ENCODE peak calls at places on chromosomes 11 and 22, in nine cellular contexts. J is cardiac muscle cell, M is psoas muscle, K is HCT116, X is heart left ventricle, Y is tibial nerve, I is AG04450, T is upper lobe of right lung, C is brain microvascular endothelial cell. W is an unnamed sample.

GRCh38 chr22:38305481-38306448 is 11.5 kb downstream of the CSNK1E start:
- DNase-seq in X (no peak), M (no peak), I (no peak), T (no peak), Y (no peak), J (peak), C (no peak), K (no peak), W (no peak)

GRCh38 chr22:37048133-37048532 is 3.4 kb upstream of the KCTD17 start:
- DNase-seq in C (no peak), T (no peak), Y (no peak), X (no peak), K (no peak), M (no peak), J (no peak), I (no peak), W (no peak)

GRCh38 chr11:120224872-120225371 is 14.1 kb downstream of the OAF start:
- DNase-seq in I (no peak), M (peak), X (peak), T (no peak), Y (no peak), J (peak), K (no peak), C (no peak), W (no peak)

GRCh38 chr11:75525433-75526191 is at the start of gene GDPD5:
- DNase-seq in X (peak), Y (peak), M (peak), J (peak), I (no peak), C (peak), K (peak), T (peak), W (peak)

GRCh38 chr11:64607381-64608259 is 16.6 kb downstream of the SLC22A12 start:
- DNase-seq in Y (no peak), I (no peak), J (peak), K (no peak), M (no peak), X (peak), T (no peak), C (no peak), W (peak)

GRCh38 chr22:50170453-50171318 is at the start of gene PANX2:
- DNase-seq in C (no peak), X (peak), M (peak), Y (no peak), T (no peak), J (peak), I (no peak), K (no peak), W (no peak)

GRCh38 chr22:39994046-39994565 is 648 bp upstream of the FAM83F start:
- DNase-seq in T (no peak), Y (no peak), C (no peak), I (no peak), K (no peak), X (no peak), J (no peak), M (no peak), W (no peak)

GRCh38 chr11:9002920-9003572 is 755 bp downstream of the NRIP3 start:
- DNase-seq in J (no peak), T (no peak), I (no peak), X (no peak), K (no peak), M (no peak), C (no peak), Y (no peak), W (no peak)

GRCh38 chr11:44931466-44931865 is 19.2 kb downstream of the TP53I11 start:
- DNase-seq in J (no peak), T (no peak), K (no peak), C (no peak), X (no peak), M (no peak), Y (no peak), I (no peak), W (no peak)

GRCh38 chr22:22857607-22858558 is 29.7 kb upstream of the IGLL5 start:
- DNase-seq in X (no peak), T (no peak), Y (no peak), K (no peak), C (no peak), I (no peak), M (no peak), J (no peak), W (peak)

GRCh38 chr11:898540-899190 is 11.9 kb downstream of the CHID1 start:
- DNase-seq in K (no peak), J (peak), X (no peak), T (no peak), Y (peak), M (peak), I (no peak), C (no peak), W (no peak)

GRCh38 chr11:116482716-116483115 is 290.1 kb downstream of the BUD13 start:
- DNase-seq in I (no peak), Y (no peak), X (no peak), J (no peak), C (no peak), K (no peak), M (no peak), T (no peak), W (no peak)

GRCh38 chr11:27194976-27195375 is 154.4 kb downstream of the BBOX1 start:
- DNase-seq in K (no peak), X (no peak), M (no peak), C (no peak), I (no peak), Y (no peak), T (no peak), J (no peak), W (no peak)

GRCh38 chr11:75816561-75817239 is 1.7 kb downstream of the UVRAG start:
- DNase-seq in C (no peak), Y (no peak), K (no peak), M (no peak), J (peak), T (no peak), X (no peak), I (no peak), W (no peak)

GRCh38 chr22:47375621-47376321 is 613.3 kb downstream of the TBC1D22A start:
- DNase-seq in X (no peak), T (peak), K (no peak), J (no peak), M (no peak), I (no peak), Y (no peak), C (no peak), W (no peak)

GRCh38 chr11:74123008-74123448 is 47.8 kb downstream of the C2CD3 start:
- DNase-seq in Y (peak), T (no peak), J (peak), C (no peak), X (no peak), I (no peak), M (no peak), K (no peak), W (no peak)
- H3K27ac ChIP-seq in Y (no peak), T (no peak), J (no peak), C (no peak), X (no peak), I (no peak), M (no peak), K (no peak), W (no peak)

GRCh38 chr11:117925198-117925925 is 3.8 kb downstream of the TMPRSS13 start:
- DNase-seq in M (no peak), Y (no peak), C (no peak), X (peak), J (no peak), K (no peak), I (no peak), T (no peak), W (no peak)

GRCh38 chr11:117930208-117930570 is 987 bp upstream of the TMPRSS13 start:
- DNase-seq in J (no peak), X (no peak), T (no peak), C (no peak), M (no peak), K (no peak), Y (no peak), I (no peak), W (no peak)

GRCh38 chr11:117928818-117929567 is at the start of gene TMPRSS13:
- DNase-seq in X (no peak), J (no peak), C (no peak), K (no peak), M (no peak), Y (no peak), I (no peak), T (peak), W (no peak)

GRCh38 chr11:117929568-117930207 is 486 bp upstream of the TMPRSS13 start:
- DNase-seq in K (no peak), T (no peak), X (no peak), Y (no peak), I (no peak), M (no peak), J (no peak), C (no peak), W (no peak)

GRCh38 chr11:117927926-117928325 is 1.3 kb downstream of the TMPRSS13 start:
- DNase-seq in M (no peak), T (no peak), Y (no peak), C (no peak), K (no peak), J (no peak), I (no peak), X (no peak), W (no peak)
- H3K4me3 ChIP-seq in M (no peak), T (no peak), Y (no peak), C (no peak), K (no peak), J (no peak), I (no peak), X (no peak), W (no peak)

DNA sequence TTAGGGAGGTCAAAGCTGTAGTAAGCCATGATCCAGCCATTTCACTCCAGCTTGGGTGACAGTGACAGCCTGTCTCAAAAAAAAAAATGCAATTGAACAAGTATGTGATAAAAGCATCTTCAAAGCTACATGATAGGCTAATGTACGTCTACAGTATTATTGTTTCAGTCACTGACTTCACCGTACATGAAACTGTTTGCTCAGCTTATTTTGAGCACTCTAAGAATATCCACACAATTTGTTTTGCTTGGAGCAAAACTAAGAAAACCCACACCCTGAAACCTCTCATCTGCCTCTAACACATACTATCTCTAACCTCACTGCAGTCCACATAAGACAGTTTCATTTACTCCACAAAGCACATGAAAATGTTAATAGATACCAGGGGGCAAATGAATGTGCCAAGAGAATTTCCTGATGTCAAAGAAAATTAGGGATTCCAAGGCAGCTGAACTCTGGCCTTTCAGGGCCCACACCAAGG is 60.7 kb downstream of the KCNA4 start:
- DNase-seq in I (no peak), C (no peak), J (no peak), X (no peak), T (no peak), K (no peak), Y (no peak), M (no peak), W (no peak)
- H3K27ac ChIP-seq in I (no peak), C (no peak), J (no peak), X (no peak), T (no peak), K (no peak), Y (no peak), M (no peak), W (no peak)

DNA sequence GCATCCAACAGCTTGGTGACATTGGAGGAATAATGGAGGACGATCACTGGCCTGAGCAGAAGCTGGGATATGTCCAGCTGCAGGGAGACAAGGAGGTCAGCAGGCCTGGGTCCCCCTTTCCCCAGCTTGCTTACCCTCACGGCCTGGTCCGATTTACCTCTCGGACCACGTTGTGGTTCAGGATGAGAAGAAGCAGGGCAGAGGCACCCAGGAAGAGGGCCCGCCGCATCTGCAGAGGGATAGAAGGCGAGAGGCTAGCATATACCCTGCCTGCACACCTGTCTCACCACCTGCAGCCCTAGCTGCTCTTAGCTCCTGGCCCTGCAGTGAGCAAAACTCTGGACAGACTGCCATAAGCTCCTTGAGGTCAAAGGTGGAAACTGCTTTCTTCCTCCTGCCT is 1.3 kb downstream of the RNF215 start:
- DNase-seq in M (no peak), C (no peak), Y (no peak), I (no peak), K (no peak), X (no peak), T (no peak), J (no peak), W (no peak)
- H3K4me3 ChIP-seq in M (no peak), C (no peak), Y (no peak), I (peak), K (peak), X (no peak), T (no peak), J (no peak), W (no peak)

GRCh38 chr11:46514370-46514769 is 79.5 kb downstream of the AMBRA1 start:
- DNase-seq in M (no peak), C (no peak), X (no peak), Y (no peak), J (no peak), K (no peak), I (no peak), T (no peak), W (no peak)

GRCh38 chr11:46512261-46512881 is 81.5 kb downstream of the AMBRA1 start:
- DNase-seq in J (no peak), T (no peak), M (no peak), C (no peak), K (no peak), Y (no peak), I (no peak), X (no peak), W (no peak)

GRCh38 chr11:46513934-46514342 is 79.9 kb downstream of the AMBRA1 start:
- DNase-seq in X (peak), C (no peak), M (peak), Y (peak), K (no peak), T (no peak), J (peak), I (peak), W (peak)

GRCh38 chr11:46508360-46508759 is 85.5 kb downstream of the AMBRA1 start:
- DNase-seq in T (no peak), K (no peak), I (no peak), Y (no peak), M (no peak), J (no peak), C (no peak), X (no peak), W (no peak)

DNA sequence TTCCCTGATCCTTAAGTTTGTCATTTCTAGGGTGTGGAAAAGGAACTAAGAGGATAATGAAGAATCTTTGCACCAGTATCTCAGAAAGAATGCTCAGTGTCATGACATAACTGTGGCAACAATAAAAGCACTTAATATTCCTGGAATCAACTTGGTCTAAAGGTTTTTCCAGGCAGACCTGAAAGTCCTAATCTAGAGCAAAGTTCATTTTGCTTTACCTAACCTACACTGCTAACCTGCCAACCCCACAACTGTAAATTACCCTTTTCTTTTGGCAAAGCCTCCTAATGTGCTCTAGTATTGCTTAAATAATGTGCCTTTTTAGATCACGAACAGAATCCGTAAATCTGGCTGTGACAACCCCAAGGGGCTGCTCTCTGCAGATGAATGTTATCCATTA is 82.5 kb downstream of the AMBRA1 start:
- DNase-seq in X (no peak), I (no peak), C (no peak), Y (no peak), K (no peak), M (no peak), T (no peak), J (no peak), W (no peak)
- H3K27ac ChIP-seq in X (no peak), I (no peak), C (no peak), Y (no peak), K (no peak), M (no peak), T (no peak), J (no peak), W (no peak)

GRCh38 chr11:82080160-82080559 is 653.5 kb downstream of the FAM181B start:
- DNase-seq in K (no peak), M (no peak), X (no peak), I (no peak), T (no peak), J (no peak), Y (no peak), C (peak), W (no peak)
- H3K4me3 ChIP-seq in K (no peak), M (no peak), X (no peak), I (no peak), T (no peak), J (no peak), Y (no peak), C (no peak), W (no peak)